ENCODE peak calls at places on chromosomes 2 and 18, in four cellular contexts. L, Z, I and W are unnamed samples. For H3K4me1, the result is how much of the 10 kb centered on the place peaks cover.

GRCh38 chr2:25409468-25409867 is 67.7 kb upstream of the DNMT3A start:
- DNase-seq in L (no peak), Z (no peak), I (no peak), W (no peak)

GRCh38 chr2:181077128-181077709 is 96.8 kb downstream of the UBE2E3 start:
- DNase-seq in L (no peak), Z (peak), I (peak), W (no peak)

GRCh38 chr2:221334466-221334865 is 237.6 kb downstream of the EPHA4 start:
- DNase-seq in L (no peak), Z (no peak), I (no peak), W (no peak)

GRCh38 chr2:190088917-190089316 is 26.4 kb upstream of the MSTN start:
- DNase-seq in L (no peak), Z (peak), I (peak), W (no peak)

GRCh38 chr2:40439473-40439872 is 12.4 kb downstream of the SLC8A1 start:
- DNase-seq in L (no peak), Z (no peak), I (no peak), W (no peak)

GRCh38 chr18:66646622-66647021 is 42.7 kb upstream of the CDH19 start:
- DNase-seq in L (no peak), Z (no peak), I (peak), W (no peak)

GRCh38 chr2:63614983-63615945 is 26.5 kb downstream of the MDH1 start:
- DNase-seq in L (no peak), Z (no peak), I (peak), W (no peak)

GRCh38 chr2:165469417-165469816 is at the start of gene CSRNP3:
- DNase-seq in L (no peak), Z (no peak), I (peak), W (no peak)

GRCh38 chr2:37306024-37306423 is 18.6 kb downstream of the PRKD3 start:
- DNase-seq in L (no peak), Z (no peak), I (no peak), W (no peak)

GRCh38 chr2:239288951-239289481 is 111.8 kb downstream of the HDAC4 start:
- DNase-seq in L (peak), Z (peak), I (no peak), W (no peak)

GRCh38 chr18:61394983-61395382 is 61.8 kb downstream of the CDH20 start:
- DNase-seq in L (no peak), Z (no peak), I (peak), W (no peak)

GRCh38 chr2:64277101-64277849 is 133.1 kb upstream of the PELI1 start:
- DNase-seq in L (no peak), Z (no peak), I (no peak), W (no peak)

GRCh38 chr2:209648714-209649113 is 122.9 kb upstream of the UNC80 start:
- DNase-seq in L (no peak), Z (no peak), I (peak), W (no peak)

GRCh38 chr2:190190507-190190906 is 128.0 kb upstream of the MSTN start:
- DNase-seq in L (no peak), Z (no peak), I (no peak), W (no peak)

GRCh38 chr2:30282081-30282480 is 50.7 kb downstream of the LBH start:
- DNase-seq in L (peak), Z (no peak), I (no peak), W (no peak)

GRCh38 chr18:9441061-9441460 is 34.3 kb upstream of the RALBP1 start:
- DNase-seq in L (no peak), Z (no peak), I (no peak), W (no peak)

GRCh38 chr2:19569300-19569791 is 210.9 kb upstream of the OSR1 start:
- DNase-seq in L (no peak), Z (no peak), I (no peak), W (no peak)

GRCh38 chr2:109403841-109404201 is 209.9 kb downstream of the SEPTIN10 start:
- DNase-seq in L (no peak), Z (no peak), I (no peak), W (no peak)

GRCh38 chr18:59902180-59902992 is 2.6 kb downstream of the PMAIP1 start:
- DNase-seq in L (no peak), Z (no peak), I (no peak), W (no peak)

GRCh38 chr2:237167934-237168333 is 82.2 kb downstream of the COPS8 start:
- DNase-seq in L (no peak), Z (no peak), I (no peak), W (no peak)

GRCh38 chr18:42030586-42031182 is 75.7 kb downstream of the PIK3C3 start:
- DNase-seq in L (no peak), Z (no peak), I (peak), W (no peak)

GRCh38 chr18:3596324-3597158 is 146.6 kb downstream of the TGIF1 start:
- DNase-seq in L (peak), Z (no peak), I (no peak), W (peak)
- H3K4me1 ChIP-seq in L (half or more), Z (under half), I (under half), W (under half)

DNA sequence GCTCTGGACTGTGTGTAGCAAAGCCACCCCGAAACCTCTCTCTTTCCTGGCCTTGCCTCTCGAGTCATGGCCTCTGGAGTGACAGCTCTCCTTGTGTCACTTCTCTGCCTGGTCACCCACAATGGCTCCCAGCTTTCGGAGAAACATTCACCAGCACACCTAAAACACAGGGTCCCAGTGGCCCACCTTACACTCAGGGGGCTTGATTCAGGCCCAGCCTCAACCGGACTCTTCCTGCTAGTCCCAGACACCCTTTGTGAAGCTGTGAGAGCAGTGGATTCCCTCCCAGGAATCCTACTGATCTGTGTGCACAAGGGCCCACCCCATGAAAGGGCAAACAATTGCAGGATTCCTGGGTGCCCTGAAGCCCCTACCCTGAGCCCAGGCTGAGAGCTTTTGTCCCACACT is 137.2 kb upstream of the HAAO start:
- DNase-seq in L (no peak), Z (no peak), I (no peak), W (no peak)
- H3K4me1 ChIP-seq in L (half or more), Z (under half), I (under half), W (half or more)

GRCh38 chr2:96549466-96549785 is 12.9 kb downstream of the ARID5A start:
- DNase-seq in L (peak), Z (no peak), I (no peak), W (no peak)
- H3K4me1 ChIP-seq in L (half or more), Z (under half), I (under half), W (under half)

GRCh38 chr2:119489232-119489952 is 34.9 kb downstream of the SCTR start:
- DNase-seq in L (no peak), Z (no peak), I (no peak), W (no peak)
- H3K4me1 ChIP-seq in L (under half), Z (under half), I (under half), W (half or more)

GRCh38 chr2:240462073-240462703 is 26.7 kb downstream of the GPC1 start:
- DNase-seq in L (peak), Z (no peak), I (no peak), W (peak)
- H3K4me1 ChIP-seq in L (under half), Z (under half), I (under half), W (under half)

DNA sequence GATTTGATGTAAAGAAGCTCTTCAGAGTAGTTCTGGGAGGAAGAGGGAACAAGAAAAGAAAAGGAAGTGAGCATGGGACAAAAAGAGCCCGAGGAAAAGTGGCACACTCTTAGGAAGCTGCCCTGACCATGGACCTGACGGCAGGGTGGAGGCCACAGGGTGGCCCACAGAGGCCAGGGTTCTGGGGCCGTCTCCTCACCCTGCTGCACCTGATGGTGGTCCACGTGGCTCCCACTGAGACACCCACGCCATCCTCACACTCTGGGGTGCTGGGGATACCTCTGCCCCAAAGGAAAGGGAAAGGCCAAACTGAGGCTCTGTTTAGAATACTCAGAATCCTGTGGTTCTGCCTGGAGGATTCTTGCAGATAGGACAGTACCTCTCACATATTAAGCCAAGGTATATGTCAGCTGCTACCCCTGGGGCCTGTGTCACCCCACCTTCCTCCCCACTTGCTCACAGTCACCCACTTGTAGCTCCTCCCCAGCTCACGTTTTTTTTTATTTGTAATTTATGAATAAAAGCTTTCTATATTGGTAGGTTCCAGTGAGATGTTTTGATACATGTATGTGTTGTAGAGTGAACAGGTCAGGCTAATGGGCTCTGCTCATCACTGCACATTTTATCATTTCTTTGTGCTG is 171.1 kb downstream of the LDLRAD4 start:
- DNase-seq in L (no peak), Z (no peak), I (no peak), W (no peak)
- H3K4me1 ChIP-seq in L (under half), Z (under half), I (under half), W (under half)

GRCh38 chr2:45131587-45131986 is 122.3 kb upstream of the SIX2 start:
- DNase-seq in L (no peak), Z (no peak), I (peak), W (no peak)

GRCh38 chr2:45130758-45131157 is 121.5 kb upstream of the SIX2 start:
- DNase-seq in L (no peak), Z (no peak), I (no peak), W (no peak)

GRCh38 chr2:45134014-45134413 is 124.8 kb upstream of the SIX2 start:
- DNase-seq in L (no peak), Z (no peak), I (peak), W (no peak)

GRCh38 chr2:45134726-45135125 is 125.5 kb upstream of the SIX2 start:
- DNase-seq in L (no peak), Z (no peak), I (peak), W (no peak)

GRCh38 chr2:45132551-45132950 is 123.3 kb upstream of the SIX2 start:
- DNase-seq in L (no peak), Z (no peak), I (no peak), W (no peak)
- H3K4me1 ChIP-seq in L (under half), Z (under half), I (under half), W (under half)

DNA sequence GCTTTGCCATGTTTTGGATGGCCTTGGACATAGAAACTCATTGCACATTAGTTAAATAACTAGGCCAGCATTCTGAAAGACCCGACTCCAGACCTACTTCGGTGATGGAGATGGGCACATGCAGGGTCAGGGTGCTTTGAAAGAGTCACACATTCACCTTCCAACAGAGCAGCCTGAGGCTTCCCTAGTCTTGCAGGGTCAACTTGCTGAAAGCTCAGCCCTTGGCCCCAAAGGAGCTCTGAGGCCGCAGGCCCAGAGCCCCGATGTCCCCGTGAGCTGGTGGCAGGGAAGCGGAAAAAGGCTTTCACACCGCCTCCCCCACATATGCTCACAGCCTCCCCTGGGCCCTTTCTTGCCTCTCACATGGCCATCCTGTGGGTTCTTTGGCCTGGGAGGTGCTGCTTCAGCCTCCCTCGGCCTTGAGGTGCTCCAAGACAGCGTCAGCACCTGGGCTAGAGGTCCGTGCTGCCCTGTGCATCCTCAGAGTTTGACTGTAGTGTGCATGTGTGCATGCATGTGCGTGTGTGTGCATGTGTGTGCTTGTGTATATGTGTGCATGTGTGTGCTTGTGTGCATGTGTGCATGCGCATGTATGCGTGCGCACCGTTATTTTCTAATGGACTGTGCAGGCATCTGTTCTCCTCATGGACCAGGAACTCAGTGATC is 21.6 kb downstream of the LDLRAD4 start:
- DNase-seq in L (peak), Z (no peak), I (no peak), W (no peak)
- H3K4me1 ChIP-seq in L (under half), Z (under half), I (under half), W (under half)

GRCh38 chr2:241668354-241668753 is 18.3 kb downstream of the DTYMK start:
- DNase-seq in L (no peak), Z (no peak), I (no peak), W (peak)
- H3K4me1 ChIP-seq in L (under half), Z (under half), I (under half), W (under half)

GRCh38 chr18:57430166-57430958 is 4.8 kb upstream of the ONECUT2 start:
- DNase-seq in L (no peak), Z (no peak), I (no peak), W (no peak)
- H3K4me1 ChIP-seq in L (under half), Z (under half), I (under half), W (under half)